ENCODE peak calls at places on chromosome 10, in ten cellular contexts. L, F, B, E, G, U, R, C, O and N are unnamed samples.

GRCh38 chr10:104735036-104735435 is 93.9 kb downstream of the SORCS3 start:
- DNase-seq in L (no peak), F (no peak), B (no peak), E (no peak), G (no peak), U (no peak), R (no peak), C (no peak), O (no peak), N (no peak)

GRCh38 chr10:72254891-72255568 is 18.7 kb upstream of the DDIT4 start:
- DNase-seq in L (peak), F (peak), B (no peak), E (peak), G (peak), U (peak), R (no peak), C (peak), O (peak), N (peak)

GRCh38 chr10:28913850-28914249 is 236.5 kb downstream of the BAMBI start:
- DNase-seq in L (no peak), F (no peak), B (no peak), E (no peak), G (no peak), U (no peak), R (no peak), C (no peak), O (no peak), N (no peak)

GRCh38 chr10:123783296-123783695 is 108.3 kb downstream of the CPXM2 start:
- DNase-seq in L (no peak), F (peak), B (no peak), E (no peak), G (no peak), U (no peak), R (no peak), C (no peak), O (no peak), N (no peak)

GRCh38 chr10:95500649-95501048 is 60.5 kb downstream of the SORBS1 start:
- DNase-seq in L (no peak), F (no peak), B (no peak), E (no peak), G (no peak), U (no peak), R (no peak), C (no peak), O (no peak), N (no peak)

GRCh38 chr10:83886871-83887270 is 252.4 kb upstream of the GHITM start:
- DNase-seq in L (no peak), F (no peak), B (no peak), E (no peak), G (no peak), U (no peak), R (no peak), C (no peak), O (no peak), N (no peak)

GRCh38 chr10:124699471-124700292 is 44.5 kb downstream of the FAM53B start:
- DNase-seq in L (no peak), F (no peak), B (no peak), E (peak), G (no peak), U (no peak), R (no peak), C (no peak), O (no peak), N (no peak)

GRCh38 chr10:124827474-124827873 is 25.9 kb downstream of the ABRAXAS2 start:
- DNase-seq in L (peak), F (no peak), B (peak), E (no peak), G (peak), U (peak), R (no peak), C (peak), O (peak), N (no peak)

GRCh38 chr10:43252785-43253341 is 14.0 kb downstream of the RASGEF1A start:
- DNase-seq in L (no peak), F (peak), B (no peak), E (no peak), G (no peak), U (no peak), R (no peak), C (no peak), O (no peak), N (no peak)

GRCh38 chr10:12699258-12699700 is 302.2 kb downstream of the CCDC3 start:
- DNase-seq in L (peak), F (no peak), B (no peak), E (no peak), G (peak), U (peak), R (no peak), C (no peak), O (peak), N (no peak)

GRCh38 chr10:51960494-51960895 is 261.1 kb upstream of the CSTF2T start:
- DNase-seq in L (peak), F (no peak), B (peak), E (no peak), G (peak), U (peak), R (no peak), C (peak), O (peak), N (peak)

GRCh38 chr10:35387768-35388167 is 51.5 kb downstream of the CCNY start:
- DNase-seq in L (peak), F (peak), B (no peak), E (no peak), G (peak), U (peak), R (no peak), C (no peak), O (peak), N (no peak)

GRCh38 chr10:18437486-18437885 is 213.9 kb downstream of the NSUN6 start:
- DNase-seq in L (no peak), F (no peak), B (no peak), E (no peak), G (no peak), U (no peak), R (no peak), C (no peak), O (peak), N (no peak)

GRCh38 chr10:63862860-63863259 is 341.7 kb downstream of the REEP3 start:
- DNase-seq in L (no peak), F (no peak), B (no peak), E (no peak), G (no peak), U (no peak), R (no peak), C (no peak), O (no peak), N (no peak)

GRCh38 chr10:63866075-63866746 is 345.0 kb downstream of the REEP3 start:
- DNase-seq in L (peak), F (no peak), B (peak), E (no peak), G (peak), U (peak), R (peak), C (peak), O (peak), N (peak)

GRCh38 chr10:63865210-63865609 is 344.0 kb downstream of the REEP3 start:
- DNase-seq in L (no peak), F (no peak), B (no peak), E (no peak), G (no peak), U (no peak), R (no peak), C (no peak), O (no peak), N (no peak)

GRCh38 chr10:63866747-63867140 is 345.5 kb downstream of the REEP3 start:
- DNase-seq in L (peak), F (no peak), B (peak), E (no peak), G (no peak), U (peak), R (no peak), C (no peak), O (peak), N (no peak)
- TF ChIP-seq CTCF in L (peak), F (peak), B (peak), E (no peak), G (no peak), U (no peak), R (peak), C (peak), O (no peak), N (no peak)

DNA sequence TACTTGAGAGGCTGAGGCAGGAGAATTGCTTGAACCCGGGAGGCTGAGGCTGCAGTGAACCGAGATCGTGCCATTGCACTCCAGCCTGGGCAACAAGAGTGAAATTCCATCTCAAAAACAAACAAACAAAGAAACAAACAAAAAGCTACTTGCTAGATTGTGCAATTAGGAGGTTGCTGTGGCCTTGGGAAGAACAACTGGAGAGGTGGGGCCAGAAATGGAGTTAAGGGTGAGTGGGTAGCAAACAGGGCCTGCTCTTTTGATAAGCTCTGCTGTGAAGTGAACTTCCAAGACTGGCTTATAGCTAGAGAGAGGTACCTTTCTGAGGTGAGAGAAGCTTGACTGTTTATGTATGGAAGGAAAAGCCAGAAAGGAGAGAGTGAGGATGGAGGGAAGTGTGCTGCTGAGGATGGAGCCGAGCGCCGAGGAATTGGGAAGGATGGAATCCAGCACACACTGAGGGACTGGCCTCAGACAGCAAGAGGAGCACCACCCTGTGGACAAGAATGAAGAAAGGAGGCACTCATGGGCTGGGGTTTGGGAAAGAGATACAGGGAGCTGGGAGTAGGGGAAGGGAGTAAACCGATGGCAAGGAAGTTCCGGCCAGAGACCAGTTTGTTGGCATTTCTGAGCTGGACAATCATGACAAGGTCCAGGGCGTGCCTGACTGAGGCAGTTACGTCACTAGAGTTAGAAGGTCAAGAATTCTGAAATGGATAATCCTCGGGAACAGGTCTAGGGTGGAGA is 7.0 kb upstream of the RPEL1 start:
- DNase-seq in L (peak), F (no peak), B (no peak), E (no peak), G (no peak), U (peak), R (no peak), C (no peak), O (peak), N (no peak)
- TF ChIP-seq CTCF in L (peak), F (no peak), B (peak), E (peak), G (no peak), U (peak), R (no peak), C (no peak), O (peak), N (peak)

DNA sequence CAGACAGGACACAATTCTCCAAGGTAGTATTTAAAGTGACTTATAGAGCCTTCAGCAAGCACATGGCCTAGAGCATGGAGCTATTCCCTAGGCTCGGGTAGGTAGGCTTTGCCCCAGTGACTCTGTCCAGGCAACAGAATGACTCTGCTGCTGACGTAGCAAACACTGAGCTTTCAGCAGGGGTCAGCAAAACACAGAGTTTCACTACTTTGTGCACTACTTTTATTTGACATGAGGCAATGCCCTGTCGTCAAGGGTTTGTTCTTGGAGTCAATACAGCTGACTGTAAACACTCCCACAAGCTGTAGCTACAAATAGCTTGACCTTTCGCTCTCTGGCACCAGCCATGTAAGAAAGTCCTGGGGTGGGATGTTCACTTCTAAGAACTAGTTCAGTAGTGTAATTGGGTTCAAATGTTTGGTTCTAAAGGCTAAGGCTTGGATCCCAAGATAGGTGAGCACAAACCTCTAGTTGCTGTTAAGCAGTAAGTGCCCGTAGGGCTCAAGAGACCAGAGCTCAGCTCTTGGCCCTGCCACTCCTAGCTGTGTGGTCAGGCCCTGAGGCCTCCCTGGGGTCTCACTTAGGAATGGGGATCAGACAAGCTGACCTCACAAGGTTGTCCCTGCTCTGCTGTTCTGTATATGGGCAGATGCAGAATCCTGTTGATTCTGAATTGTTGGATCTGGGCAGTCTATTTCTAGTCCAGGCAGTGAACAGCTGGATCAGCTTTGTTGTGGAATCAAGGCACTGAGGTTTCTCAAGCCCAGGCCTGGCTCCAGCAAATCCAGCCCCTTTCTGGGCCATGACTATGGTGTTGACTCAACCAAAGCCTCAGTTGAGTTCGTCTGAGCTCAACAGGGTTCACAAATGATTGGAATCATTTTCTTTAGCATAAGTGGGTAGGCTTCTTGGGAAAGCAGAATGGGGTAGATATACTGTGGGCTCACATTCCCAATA is 10.7 kb downstream of the NODAL start:
- DNase-seq in L (peak), F (no peak), B (no peak), E (peak), G (peak), U (peak), R (no peak), C (no peak), O (peak), N (no peak)
- TF ChIP-seq CTCF in L (no peak), F (no peak), B (peak), E (peak), G (no peak), U (peak), R (no peak), C (no peak), O (no peak), N (no peak)

GRCh38 chr10:78852447-78852846 is 216.3 kb upstream of the ZMIZ1 start:
- DNase-seq in L (no peak), F (no peak), B (no peak), E (no peak), G (no peak), U (no peak), R (no peak), C (no peak), O (no peak), N (no peak)

GRCh38 chr10:78853864-78854263 is 214.9 kb upstream of the ZMIZ1 start:
- DNase-seq in L (no peak), F (no peak), B (no peak), E (no peak), G (no peak), U (no peak), R (no peak), C (no peak), O (no peak), N (no peak)

GRCh38 chr10:78851652-78852051 is 217.1 kb upstream of the ZMIZ1 start:
- DNase-seq in L (no peak), F (no peak), B (no peak), E (no peak), G (no peak), U (no peak), R (no peak), C (no peak), O (no peak), N (no peak)

GRCh38 chr10:78850611-78851010 is 218.2 kb upstream of the ZMIZ1 start:
- DNase-seq in L (no peak), F (no peak), B (no peak), E (no peak), G (no peak), U (no peak), R (no peak), C (no peak), O (no peak), N (no peak)

GRCh38 chr10:78852856-78853255 is 215.9 kb upstream of the ZMIZ1 start:
- DNase-seq in L (peak), F (no peak), B (peak), E (no peak), G (no peak), U (peak), R (no peak), C (no peak), O (peak), N (peak)
- TF ChIP-seq CTCF in L (no peak), F (peak), B (peak), E (no peak), G (no peak), U (peak), R (no peak), C (peak), O (peak), N (no peak)